ENCODE peak calls at places on chromosomes 3 and 15, in six cellular contexts. O, C, F, J, X and K are unnamed samples.

GRCh38 chr15:52491460-52491859 is 37.2 kb downstream of the MYO5A start:
- DNase-seq in O (no peak), C (peak), F (no peak), J (no peak), X (no peak), K (no peak)

GRCh38 chr3:38583688-38584087 is 65.8 kb downstream of the SCN5A start:
- DNase-seq in O (no peak), C (no peak), F (no peak), J (no peak), X (no peak), K (no peak)

GRCh38 chr15:57589276-57590073 is 2.2 kb upstream of the MYZAP start:
- DNase-seq in O (no peak), C (no peak), F (no peak), J (no peak), X (no peak), K (no peak)

GRCh38 chr3:45760878-45761711 is 35.2 kb downstream of the SLC6A20 start:
- DNase-seq in O (peak), C (peak), F (peak), J (peak), X (no peak), K (peak)

GRCh38 chr15:101024709-101025108 is 105.6 kb downstream of the LRRK1 start:
- DNase-seq in O (peak), C (no peak), F (no peak), J (peak), X (no peak), K (no peak)

GRCh38 chr3:108175352-108175751 is 46.9 kb downstream of the IFT57 start:
- DNase-seq in O (no peak), C (no peak), F (no peak), J (no peak), X (no peak), K (no peak)

GRCh38 chr3:184337315-184337714 is at the start of gene FAM131A:
- DNase-seq in O (no peak), C (no peak), F (no peak), J (no peak), X (no peak), K (peak)

GRCh38 chr3:16145176-16145575 is 29.3 kb upstream of the GALNT15 start:
- DNase-seq in O (no peak), C (no peak), F (no peak), J (peak), X (no peak), K (no peak)

GRCh38 chr3:184757010-184757651 is 45.3 kb upstream of the MAGEF1 start:
- DNase-seq in O (peak), C (peak), F (no peak), J (peak), X (no peak), K (peak)

GRCh38 chr3:98343647-98344507 is 9.8 kb upstream of the OR5K4 start:
- DNase-seq in O (no peak), C (peak), F (peak), J (peak), X (no peak), K (peak)

GRCh38 chr3:151228291-151229125 is 25.5 kb upstream of the GPR171 start:
- DNase-seq in O (no peak), C (no peak), F (no peak), J (peak), X (no peak), K (peak)

GRCh38 chr15:51818156-51818555 is 11.3 kb upstream of the TMOD3 start:
- DNase-seq in O (no peak), C (peak), F (no peak), J (no peak), X (no peak), K (no peak)

GRCh38 chr3:39808467-39809180 is 785 bp upstream of the MYRIP start:
- DNase-seq in O (no peak), C (no peak), F (no peak), J (peak), X (no peak), K (no peak)

GRCh38 chr3:160180581-160181216 is 44.5 kb upstream of the C3orf80 start:
- DNase-seq in O (no peak), C (peak), F (no peak), J (no peak), X (no peak), K (peak)

GRCh38 chr15:48333553-48333952 is 2.3 kb downstream of the DUT start:
- DNase-seq in O (no peak), C (no peak), F (no peak), J (no peak), X (no peak), K (no peak)

GRCh38 chr15:47903369-47903768 is 186.1 kb downstream of the SEMA6D start:
- DNase-seq in O (no peak), C (no peak), F (no peak), J (no peak), X (no peak), K (no peak)

GRCh38 chr15:22869856-22870255 is 31.4 kb downstream of the NIPA2 start:
- DNase-seq in O (no peak), C (no peak), F (no peak), J (no peak), X (no peak), K (no peak)

GRCh38 chr3:103308921-103309320 is 874.1 kb downstream of the ZPLD1 start:
- DNase-seq in O (no peak), C (no peak), F (no peak), J (peak), X (no peak), K (no peak)

GRCh38 chr3:114499986-114500385 is 206.2 kb downstream of the TIGIT start:
- DNase-seq in O (no peak), C (no peak), F (no peak), J (no peak), X (no peak), K (no peak)

GRCh38 chr3:87167634-87168456 is 59.3 kb upstream of the CHMP2B start:
- DNase-seq in O (peak), C (peak), F (peak), J (peak), X (no peak), K (peak)

GRCh38 chr3:121592856-121593702 is at the start of gene FBXO40:
- DNase-seq in O (no peak), C (no peak), F (no peak), J (peak), X (no peak), K (no peak)

GRCh38 chr3:156601497-156601896 is 46.6 kb upstream of the SSR3 start:
- DNase-seq in O (no peak), C (no peak), F (no peak), J (no peak), X (no peak), K (no peak)

GRCh38 chr3:52495777-52496602 is 852 bp downstream of the STAB1 start:
- DNase-seq in O (peak), C (peak), F (no peak), J (no peak), X (no peak), K (peak)

GRCh38 chr3:156617145-156617544 is 57.2 kb upstream of the TIPARP start:
- DNase-seq in O (no peak), C (no peak), F (no peak), J (no peak), X (no peak), K (no peak)

GRCh38 chr3:10753964-10754363 is 62.1 kb upstream of the SLC6A11 start:
- DNase-seq in O (peak), C (peak), F (peak), J (peak), X (no peak), K (peak)

GRCh38 chr15:64738231-64739095 is 36.9 kb downstream of the RBPMS2 start:
- DNase-seq in O (no peak), C (no peak), F (no peak), J (no peak), X (no peak), K (no peak)

GRCh38 chr3:5304789-5305680 is 117.5 kb downstream of the EDEM1 start:
- DNase-seq in O (peak), C (no peak), F (peak), J (peak), X (no peak), K (peak)

GRCh38 chr3:143585720-143586456 is 262.4 kb downstream of the SLC9A9 start:
- DNase-seq in O (no peak), C (no peak), F (peak), J (no peak), X (no peak), K (no peak)

GRCh38 chr3:63193647-63194046 is 84.5 kb upstream of the SYNPR start:
- DNase-seq in O (no peak), C (peak), F (no peak), J (no peak), X (no peak), K (peak)

GRCh38 chr3:165895919-165896318 is 58.7 kb upstream of the BCHE start:
- DNase-seq in O (no peak), C (no peak), F (no peak), J (peak), X (no peak), K (no peak)

GRCh38 chr3:64264491-64265109 is 39.3 kb upstream of the PRICKLE2 start:
- DNase-seq in O (no peak), C (no peak), F (no peak), J (no peak), X (no peak), K (no peak)

GRCh38 chr3:13013994-13014754 is 59.1 kb downstream of the IQSEC1 start:
- DNase-seq in O (no peak), C (no peak), F (no peak), J (no peak), X (no peak), K (no peak)

GRCh38 chr15:56411122-56411749 is 46.0 kb downstream of the TEX9 start:
- DNase-seq in O (no peak), C (no peak), F (no peak), J (no peak), X (no peak), K (no peak)